ENCODE peak calls at places on chromosomes 3 and 15, in eight cellular contexts. G is IMR-90, K is skeletal muscle cell, X is coronary artery, L is uterus, C is cardiac muscle cell, S is PC-9, V is AG04449. B is an unnamed sample.

GRCh38 chr3:66021731-66022131 is 17.0 kb downstream of the MAGI1 start:
- DNase-seq in S (peak; percentile 69), G (no peak), V (no peak), X (no peak), L (no peak), C (no peak), K (no peak), B (no peak)

GRCh38 chr3:13800064-13800463 is 79.8 kb downstream of the WNT7A start:
- DNase-seq in X (no peak), S (no peak), C (no peak), V (no peak), K (no peak), G (no peak), L (no peak), B (no peak)

GRCh38 chr3:50536471-50537180 is 30.9 kb downstream of the C3orf18 start:
- DNase-seq in X (no peak), K (no peak), G (peak; percentile 29), L (no peak), V (no peak), C (no peak), S (no peak), B (no peak)

GRCh38 chr15:99326235-99326634 is 75.0 kb downstream of the LRRC28 start:
- DNase-seq in L (no peak), S (no peak), X (no peak), V (no peak), K (no peak), C (no peak), G (no peak), B (no peak)

GRCh38 chr3:64267774-64268604 is 42.7 kb upstream of the PRICKLE2 start:
- DNase-seq in L (peak; percentile 78), K (no peak), V (no peak), C (peak; percentile 82), S (no peak), X (peak; percentile 87), G (peak; percentile 68), B (peak; percentile 93)

GRCh38 chr3:69791111-69791510 is 51.8 kb downstream of the MITF start:
- DNase-seq in L (peak; percentile 84), G (peak; percentile 84), V (no peak), S (no peak), K (peak; percentile 93), X (peak; percentile 74), C (peak; percentile 93), B (no peak)

GRCh38 chr3:32325957-32326356 is 65.7 kb upstream of the CMTM7 start:
- DNase-seq in C (peak; percentile 21), S (no peak), K (no peak), G (no peak), L (no peak), X (no peak), V (no peak), B (no peak)

GRCh38 chr15:38260077-38260476 is 7.4 kb downstream of the SPRED1 start:
- DNase-seq in S (no peak), C (peak; percentile 49), K (no peak), V (no peak), L (no peak), X (no peak), G (peak; percentile 32), B (no peak)

GRCh38 chr3:171184372-171184771 is 157.9 kb upstream of the SLC2A2 start:
- DNase-seq in X (no peak), C (no peak), K (no peak), G (no peak), S (no peak), V (no peak), L (no peak), B (no peak)

GRCh38 chr15:42313463-42313862 is 40.2 kb upstream of the TMEM87A start:
- DNase-seq in G (no peak), C (no peak), V (no peak), L (no peak), K (no peak), X (no peak), S (no peak), B (no peak)

GRCh38 chr3:120177907-120178306 is 83.7 kb upstream of the GSK3B start:
- DNase-seq in V (no peak), K (no peak), G (no peak), C (peak; percentile 18), X (no peak), L (no peak), S (no peak), B (peak; percentile 70)

GRCh38 chr3:117788086-117788485 is 1078.5 kb downstream of the TUSC7 start:
- DNase-seq in S (no peak), K (peak; percentile 98), C (peak; percentile 23), X (no peak), G (peak; percentile 90), L (no peak), V (peak; percentile 95), B (no peak)

GRCh38 chr3:30826381-30827061 is 67.9 kb downstream of the GADL1 start:
- DNase-seq in X (no peak), K (no peak), V (no peak), S (no peak), L (no peak), C (peak; percentile 2), G (no peak), B (peak; percentile 47)

GRCh38 chr3:172648736-172649135 is 62.1 kb downstream of the NCEH1 start:
- DNase-seq in X (no peak), G (peak; percentile 76), V (no peak), C (peak; percentile 80), K (no peak), L (no peak), S (no peak), B (peak; percentile 81)

GRCh38 chr3:18778094-18778493 is 353.0 kb upstream of the SATB1 start:
- DNase-seq in L (no peak), C (no peak), K (no peak), V (no peak), X (no peak), G (no peak), S (no peak), B (no peak)

GRCh38 chr15:74531144-74531811 is 9.7 kb upstream of the ARID3B start:
- DNase-seq in L (no peak), X (no peak), G (peak; percentile 99), K (peak; percentile 92), V (peak; percentile 79), C (peak; percentile 74), S (peak; percentile 97), B (no peak)

GRCh38 chr3:48564022-48564421 is 441 bp upstream of the UCN2 start:
- DNase-seq in V (no peak), G (peak; percentile 62), S (no peak), L (no peak), C (peak; percentile 72), X (no peak), K (no peak), B (no peak)

GRCh38 chr3:101690972-101691371 is 4.5 kb upstream of the RPL24 start:
- DNase-seq in V (no peak), K (no peak), C (no peak), G (no peak), L (no peak), X (no peak), S (no peak), B (no peak)

GRCh38 chr3:101695779-101696372 is 9.4 kb upstream of the RPL24 start:
- DNase-seq in C (peak; percentile 68), S (peak; percentile 67), V (no peak), K (no peak), L (no peak), G (peak; percentile 53), X (no peak), B (no peak)
- H3K4me3 ChIP-seq in C (no peak overlapping the region), S (no peak overlapping the region), V (no peak overlapping the region), K (no peak overlapping the region), L (no peak overlapping the region), G (no peak overlapping the region), X (no peak overlapping the region), B (no peak overlapping the region)

GRCh38 chr3:71961891-71962290 is 176.9 kb upstream of the PROK2 start:
- DNase-seq in G (no peak), K (no peak), X (no peak), L (no peak), V (no peak), C (no peak), S (no peak), B (no peak)
- H3K4me3 ChIP-seq in G (no peak overlapping the region), K (no peak overlapping the region), X (no peak overlapping the region), L (no peak overlapping the region), V (no peak overlapping the region), C (no peak overlapping the region), S (no peak overlapping the region), B (no peak overlapping the region)

GRCh38 chr3:52288674-52289073 is 1.0 kb downstream of the GLYCTK start:
- DNase-seq in C (no peak), S (no peak), K (no peak), X (no peak), L (no peak), V (no peak), G (no peak), B (no peak)
- H3K4me3 ChIP-seq in C (peak overlapping the region; percentile 65), S (peak overlapping the region; percentile 79), K (peak overlapping the region; percentile 89), X (peak overlapping the region; percentile 85), L (no peak overlapping the region), V (peak overlapping the region; percentile 99), G (peak overlapping the region; percentile 96), B (peak overlapping the region; percentile 76)

GRCh38 chr3:16221990-16222389 is 42.8 kb downstream of the DPH3 start:
- DNase-seq in K (no peak), G (no peak), L (no peak), V (no peak), S (no peak), X (no peak), C (no peak), B (no peak)

GRCh38 chr3:16222547-16222946 is 42.2 kb downstream of the DPH3 start:
- DNase-seq in K (no peak), C (no peak), X (no peak), L (no peak), S (no peak), V (no peak), G (no peak), B (no peak)

GRCh38 chr3:16231983-16232382 is 32.8 kb downstream of the DPH3 start:
- DNase-seq in G (no peak), X (no peak), V (no peak), C (no peak), S (no peak), K (no peak), L (no peak), B (no peak)

DNA sequence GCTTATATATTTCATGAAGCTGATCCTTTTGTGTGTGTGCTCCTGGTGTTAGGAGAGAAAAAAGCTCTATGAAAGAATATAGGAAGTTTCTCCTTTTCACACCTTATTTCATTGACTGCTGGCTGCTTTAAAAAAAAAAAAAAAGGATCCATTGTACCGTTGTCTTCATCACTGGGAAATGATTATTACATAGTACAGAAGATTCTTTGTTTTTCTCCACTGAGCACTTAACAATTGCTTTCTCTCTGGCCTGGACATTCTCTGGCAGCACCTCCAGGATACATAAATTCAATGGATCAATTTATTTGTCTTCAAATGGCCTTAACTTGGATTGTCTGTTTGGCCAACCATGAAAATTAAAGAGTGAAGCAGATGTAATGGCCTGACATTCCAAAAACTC is 37.2 kb downstream of the DPH3 start:
- DNase-seq in V (no peak), S (no peak), C (no peak), X (no peak), L (no peak), K (no peak), G (no peak), B (no peak)
- H3K4me3 ChIP-seq in V (no peak overlapping the region), S (no peak overlapping the region), C (no peak overlapping the region), X (no peak overlapping the region), L (no peak overlapping the region), K (no peak overlapping the region), G (no peak overlapping the region), B (no peak overlapping the region)

GRCh38 chr3:157438371-157438735 is 1.7 kb downstream of the PTX3 start:
- DNase-seq in X (no peak), S (no peak), L (no peak), V (no peak), K (no peak), G (no peak), C (peak; percentile 60), B (no peak)
- H3K4me3 ChIP-seq in X (peak overlapping the region; percentile 77), S (peak overlapping the region; percentile 91), L (peak overlapping the region; percentile 46), V (peak overlapping the region; percentile 70), K (peak overlapping the region; percentile 72), G (peak overlapping the region; percentile 68), C (peak overlapping the region; percentile 47), B (peak overlapping the region; percentile 62)

GRCh38 chr3:53747559-53747958 is 98.7 kb downstream of the CHDH start:
- DNase-seq in G (no peak), X (no peak), S (no peak), V (no peak), K (no peak), C (no peak), L (no peak), B (no peak)
- H3K4me3 ChIP-seq in G (no peak overlapping the region), X (no peak overlapping the region), S (no peak overlapping the region), V (no peak overlapping the region), K (no peak overlapping the region), C (no peak overlapping the region), L (no peak overlapping the region), B (no peak overlapping the region)

B was measured in esophagus muscularis mucosa.